ENCODE peak calls at places on chromosomes 16 and 17, in five cellular contexts. K is endothelial cell of umbilical vein, H is tibial nerve, Z is HCT116, W is gastrocnemius medialis. P is an unnamed sample.

GRCh38 chr16:8877894-8878522 is 4.1 kb upstream of the LITAFD start:
- DNase-seq in K (no peak), W (no peak), H (no peak), Z (no peak), P (no peak)

GRCh38 chr17:72631568-72631967 is 460.9 kb downstream of the SLC39A11 start:
- DNase-seq in W (no peak), Z (no peak), K (no peak), H (no peak), P (no peak)

GRCh38 chr17:31494259-31495048 is 103.0 kb downstream of the RAB11FIP4 start:
- DNase-seq in K (no peak), Z (no peak), H (no peak), W (no peak), P (peak; percentile 21)

GRCh38 chr17:44119798-44120197 is 3.6 kb downstream of the HDAC5 start:
- DNase-seq in K (no peak), H (no peak), Z (no peak), W (no peak), P (no peak)

GRCh38 chr17:42608692-42609181 is 437 bp downstream of the RETREG3 start:
- DNase-seq in W (no peak), Z (no peak), H (no peak), K (no peak), P (no peak)

GRCh38 chr16:85485379-85485778 is 127.7 kb upstream of the GSE1 start:
- DNase-seq in W (no peak), K (no peak), Z (no peak), H (no peak), P (peak; percentile 38)

GRCh38 chr16:88599092-88599733 is 29.0 kb downstream of the ZC3H18 start:
- DNase-seq in Z (no peak), H (peak; percentile 54), K (no peak), W (peak; percentile 49), P (peak; percentile 48)

GRCh38 chr16:85220125-85220839 is 108.0 kb upstream of the CIBAR2 start:
- DNase-seq in Z (no peak), H (no peak), K (peak; percentile 79), W (peak; percentile 70), P (peak; percentile 88)

GRCh38 chr16:30561212-30561816 is 3.1 kb upstream of the ZNF764 start:
- DNase-seq in H (no peak), W (no peak), K (peak; percentile 31), Z (no peak), P (peak; percentile 36)

GRCh38 chr16:4775005-4775404 is 8.0 kb upstream of the ZNF500 start:
- DNase-seq in K (no peak), H (no peak), Z (no peak), W (no peak), P (no peak)

GRCh38 chr17:79483122-79483521 is 127.7 kb downstream of the RBFOX3 start:
- DNase-seq in K (no peak), Z (no peak), W (no peak), H (no peak), P (no peak)

GRCh38 chr17:80789356-80789902 is 202.2 kb upstream of the CHMP6 start:
- DNase-seq in Z (peak; percentile 24), H (no peak), W (peak; percentile 34), K (peak; percentile 94), P (no peak)

GRCh38 chr17:72861811-72862210 is 230.7 kb downstream of the SLC39A11 start:
- DNase-seq in Z (no peak), K (no peak), W (no peak), H (no peak), P (no peak)

GRCh38 chr17:41334385-41334784 is 16.2 kb downstream of the KRT33A start:
- DNase-seq in W (no peak), Z (no peak), K (no peak), H (no peak), P (no peak)

GRCh38 chr17:70499067-70499786 is 329.9 kb downstream of the KCNJ2 start:
- DNase-seq in W (no peak), Z (no peak), H (no peak), K (no peak), P (no peak)

GRCh38 chr16:88060524-88061219 is 109.4 kb downstream of the BANP start:
- DNase-seq in H (no peak), Z (no peak), W (no peak), K (no peak), P (no peak)

GRCh38 chr17:14745122-14745521 is 444.2 kb downstream of the HS3ST3B1 start:
- DNase-seq in Z (no peak), H (no peak), K (no peak), W (no peak), P (no peak)

GRCh38 chr17:56213031-56213430 is 59.8 kb downstream of the ANKFN1 start:
- DNase-seq in K (no peak), Z (no peak), H (no peak), W (no peak), P (no peak)

GRCh38 chr17:8285270-8286181 is 2.9 kb upstream of the RANGRF start:
- DNase-seq in Z (no peak), K (no peak), W (no peak), H (no peak), P (peak; percentile 54)

GRCh38 chr16:13439766-13440165 is 480.2 kb upstream of the ERCC4 start:
- DNase-seq in Z (no peak), K (no peak), W (no peak), H (no peak), P (no peak)

GRCh38 chr16:4949986-4950385 is 8.1 kb upstream of the SEC14L5 start:
- DNase-seq in Z (no peak), K (no peak), H (no peak), W (no peak), P (no peak)

GRCh38 chr16:19284207-19284606 is 1.3 kb upstream of the CLEC19A start:
- DNase-seq in Z (peak; percentile 63), W (peak; percentile 40), H (no peak), K (no peak), P (peak; percentile 92)

GRCh38 chr16:66918355-66918754 is 330 bp downstream of the CDH16 start:
- DNase-seq in Z (no peak), K (no peak), H (no peak), W (no peak), P (no peak)

GRCh38 chr16:22973451-22973991 is 159.6 kb downstream of the HS3ST2 start:
- DNase-seq in K (no peak), Z (no peak), H (no peak), W (no peak), P (no peak)

GRCh38 chr17:54861469-54861983 is 39.1 kb upstream of the TOM1L1 start:
- DNase-seq in W (no peak), H (no peak), K (no peak), Z (no peak), P (no peak)
- H3K9me3 ChIP-seq in W (no peaks in the 10 kb centered on the region), H (no peaks in the 10 kb centered on the region), K (peaks cover 2% of the 10 kb centered on the region), Z (no peaks in the 10 kb centered on the region), P (no peaks in the 10 kb centered on the region)

GRCh38 chr17:50478391-50479361 is at the start of gene RSAD1:
- DNase-seq in W (peak; percentile 77), Z (peak; percentile 87), K (peak; percentile 88), H (peak; percentile 70), P (peak; percentile 92)

GRCh38 chr17:50475362-50475761 is 3.3 kb upstream of the RSAD1 start:
- DNase-seq in H (no peak), Z (no peak), W (no peak), K (no peak), P (no peak)

GRCh38 chr17:50474523-50474922 is 4.1 kb upstream of the RSAD1 start:
- DNase-seq in Z (no peak), W (no peak), K (no peak), H (no peak), P (no peak)

GRCh38 chr17:50477976-50478375 is 684 bp upstream of the RSAD1 start:
- DNase-seq in K (no peak), W (no peak), H (no peak), Z (no peak), P (no peak)

GRCh38 chr17:50476545-50477315 is 1.9 kb upstream of the RSAD1 start:
- DNase-seq in W (no peak), H (no peak), K (no peak), Z (no peak), P (no peak)
- TF ChIP-seq POLR2A in W (no peak), H (no peak), K (no peak), Z (no peak), P (peak; percentile 62)

GRCh38 chr17:65171753-65172152 is 34.6 kb downstream of the RGS9 start:
- DNase-seq in Z (no peak), H (no peak), K (peak; percentile 66), W (no peak), P (no peak)

GRCh38 chr17:65166785-65167184 is 29.6 kb downstream of the RGS9 start:
- DNase-seq in K (no peak), Z (no peak), W (no peak), H (no peak), P (peak; percentile 42)

GRCh38 chr17:65170839-65171238 is 33.7 kb downstream of the RGS9 start:
- DNase-seq in H (no peak), Z (no peak), K (peak; percentile 88), W (no peak), P (peak; percentile 77)

GRCh38 chr17:65167581-65167980 is 30.4 kb downstream of the RGS9 start:
- DNase-seq in W (no peak), H (no peak), K (no peak), Z (no peak), P (no peak)

DNA sequence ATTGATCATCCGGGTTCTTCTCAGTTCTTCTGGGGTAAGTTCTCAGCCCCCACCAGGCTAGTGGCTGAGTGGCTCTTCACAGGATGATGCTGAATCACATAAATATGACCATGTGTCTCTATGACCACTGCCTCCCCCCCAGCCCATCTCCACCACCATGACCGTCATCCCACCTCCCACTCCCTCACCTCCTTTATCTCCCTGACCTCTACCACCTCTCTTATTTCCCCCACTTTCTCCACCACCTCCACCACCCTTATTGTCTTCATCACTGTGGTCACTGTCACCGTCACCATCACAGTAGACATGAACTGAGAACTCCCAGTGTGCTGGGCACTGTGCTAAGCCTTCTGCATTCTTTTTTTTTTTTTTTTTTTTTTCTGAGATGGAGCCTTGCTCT is 32.5 kb downstream of the RGS9 start:
- DNase-seq in K (no peak), Z (no peak), W (no peak), H (no peak), P (no peak)
- H3K9me3 ChIP-seq in K (no peaks in the 10 kb centered on the region), Z (no peaks in the 10 kb centered on the region), W (no peaks in the 10 kb centered on the region), H (no peaks in the 10 kb centered on the region), P (no peaks in the 10 kb centered on the region)

GRCh38 chr17:49723423-49723822 is 15.7 kb upstream of the SLC35B1 start:
- DNase-seq in H (peak; percentile 24), Z (no peak), W (peak; percentile 49), K (no peak), P (no peak)

GRCh38 chr17:49725453-49725852 is 17.7 kb upstream of the SLC35B1 start:
- DNase-seq in H (no peak), K (no peak), Z (no peak), W (no peak), P (no peak)

GRCh38 chr17:49717371-49717841 is 9.6 kb upstream of the SLC35B1 start:
- DNase-seq in W (no peak), Z (no peak), K (no peak), H (no peak), P (peak; percentile 45)

GRCh38 chr17:49716952-49717351 is 9.2 kb upstream of the SLC35B1 start:
- DNase-seq in H (no peak), W (no peak), K (no peak), Z (no peak), P (no peak)

DNA sequence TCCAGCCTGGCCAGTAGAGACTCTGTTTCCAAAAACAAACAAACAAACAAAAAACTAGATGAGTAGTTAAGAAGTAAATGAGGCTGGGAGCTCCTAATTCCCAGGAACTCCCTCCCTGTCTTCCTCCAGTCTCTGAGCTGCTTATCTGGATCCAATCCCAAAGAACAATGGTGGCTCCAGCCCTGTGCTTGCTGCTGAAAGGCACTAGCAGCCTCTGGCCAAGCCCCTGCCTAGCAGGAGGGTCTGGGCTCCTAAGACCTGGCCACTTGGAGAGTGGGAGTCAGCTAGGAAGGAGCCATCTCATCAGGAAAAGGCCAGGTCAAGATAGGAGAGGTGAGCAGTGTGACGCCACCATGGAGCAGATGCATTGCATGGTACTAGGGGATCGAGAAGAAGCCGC is 14.3 kb upstream of the SLC35B1 start:
- DNase-seq in K (no peak), W (no peak), Z (no peak), H (no peak), P (no peak)
- TF ChIP-seq POLR2A in K (no peak), W (no peak), Z (no peak), H (no peak), P (no peak)

P was measured in body of pancreas.